ENCODE peak calls at places on chromosomes 11 and 22, in four cellular contexts. N is GM23248; K is activated CD8-positive, alpha-beta memory T cell treated with anti-CD3 and anti-CD28 coated beads for 24 hours; O is stimulated activated CD4-positive, alpha-beta T cell treated with anti-CD3 and anti-CD28 coated beads, Interleukin-4, amount 100 ng/mL, for 1 hour. C is an unnamed sample.

GRCh38 chr22:38218661-38219331 is 17.0 kb downstream of the MAFF start:
- DNase-seq in K (no peak), N (peak; percentile 94), O (peak; percentile 36), C (peak; percentile 96)

GRCh38 chr11:1226981-1227550 is 4.2 kb downstream of the MUC5B start:
- DNase-seq in K (no peak), N (peak; percentile 47), O (no peak), C (no peak)

GRCh38 chr11:125433454-125434121 is 62.5 kb downstream of the FEZ1 start:
- DNase-seq in K (no peak), O (peak; percentile 8), N (peak; percentile 81), C (peak; percentile 62)

GRCh38 chr11:11977206-11977938 is 31.1 kb downstream of the DKK3 start:
- DNase-seq in O (no peak), N (peak; percentile 94), K (peak; percentile 38), C (peak; percentile 98)

GRCh38 chr22:26805131-26805530 is 147.7 kb downstream of the MIAT start:
- DNase-seq in O (no peak), N (peak; percentile 25), K (no peak), C (peak; percentile 41)

GRCh38 chr11:134207538-134208239 is 16.1 kb downstream of the NCAPD3 start:
- DNase-seq in N (peak; percentile 51), O (peak; percentile 61), K (peak; percentile 83), C (peak; percentile 36)

GRCh38 chr11:122673706-122674105 is 18.2 kb downstream of the UBASH3B start:
- DNase-seq in N (peak; percentile 47), K (no peak), O (no peak), C (peak; percentile 64)

GRCh38 chr11:9231848-9232177 is 33.3 kb downstream of the DENND5A start:
- DNase-seq in N (peak; percentile 60), O (no peak), K (peak; percentile 11), C (peak; percentile 53)

GRCh38 chr22:39208013-39208680 is 36.6 kb downstream of the PDGFB start:
- DNase-seq in K (no peak), N (no peak), O (no peak), C (no peak)

GRCh38 chr22:32050678-32051515 is 7.8 kb downstream of the SLC5A1 start:
- DNase-seq in O (peak; percentile 45), K (peak; percentile 72), N (peak; percentile 91), C (peak; percentile 83)

GRCh38 chr11:27464155-27464759 is 8.3 kb downstream of the LGR4 start:
- DNase-seq in O (no peak), N (peak; percentile 53), K (no peak), C (peak; percentile 64)

GRCh38 chr22:37588540-37589215 is 8.8 kb upstream of the LGALS2 start:
- DNase-seq in N (no peak), K (no peak), O (no peak), C (no peak)

GRCh38 chr11:5282652-5283051 is 12.9 kb upstream of the HBE1 start:
- DNase-seq in N (no peak), K (no peak), O (no peak), C (no peak)

GRCh38 chr11:125435461-125436238 is 60.4 kb downstream of the FEZ1 start:
- DNase-seq in K (no peak), N (peak; percentile 22), O (no peak), C (no peak)

GRCh38 chr11:18844753-18845367 is 53.3 kb upstream of the PTPN5 start:
- DNase-seq in N (peak; percentile 68), O (no peak), K (no peak), C (peak; percentile 31)

GRCh38 chr11:45662096-45662664 is 3.2 kb downstream of the CHST1 start:
- DNase-seq in N (no peak), O (no peak), K (no peak), C (no peak)

GRCh38 chr22:50000587-50001387 is 11.8 kb downstream of the IL17REL start:
- DNase-seq in K (no peak), O (no peak), N (no peak), C (no peak)

GRCh38 chr11:32446227-32446626 is 10.9 kb upstream of the WT1 start:
- DNase-seq in N (no peak), K (no peak), O (no peak), C (no peak)

GRCh38 chr11:72848846-72849466 is 34.7 kb downstream of the ATG16L2 start:
- DNase-seq in N (peak; percentile 56), O (peak; percentile 25), K (no peak), C (peak; percentile 41)

GRCh38 chr22:20015971-20016733 is 471 bp downstream of the ARVCF start:
- DNase-seq in N (peak; percentile 38), K (peak; percentile 75), O (peak; percentile 29), C (peak; percentile 10)

GRCh38 chr22:26226538-26227297 is 57.5 kb downstream of the SEZ6L start:
- DNase-seq in O (no peak), N (no peak), K (no peak), C (no peak)

GRCh38 chr22:30208631-30209603 is 37.6 kb downstream of the LIF start:
- DNase-seq in K (no peak), O (no peak), N (peak; percentile 83), C (peak; percentile 91)

GRCh38 chr11:2612884-2613571 is 86.8 kb downstream of the KCNQ1OT1 start:
- DNase-seq in N (no peak), K (no peak), O (no peak), C (no peak)

GRCh38 chr22:39422101-39422500 is 22.5 kb downstream of the TAB1 start:
- DNase-seq in N (no peak), O (no peak), K (no peak), C (no peak)